ENCODE peak calls at places on chromosomes 1 and 21, in four cellular contexts. V is HCT116, T is hepatocyte, G is neural progenitor cell. P is an unnamed sample.

GRCh38 chr1:174799136-174799479 is 200.6 kb upstream of the CACYBP start:
- DNase-seq in V (no peak), T (no peak), G (no peak), P (no peak)

GRCh38 chr1:39576016-39576657 is 453 bp downstream of the PABPC4 start:
- DNase-seq in V (no peak), T (peak), G (peak), P (peak)

GRCh38 chr1:110148961-110149360 is 1.3 kb upstream of the SLC6A17 start:
- DNase-seq in V (peak), T (no peak), G (peak), P (peak)

GRCh38 chr1:179550753-179551682 is 24.7 kb downstream of the NPHS2 start:
- DNase-seq in V (no peak), T (peak), G (no peak), P (no peak)

GRCh38 chr1:6483010-6483760 is 8.3 kb downstream of the PLEKHG5 start:
- DNase-seq in V (no peak), T (no peak), G (no peak), P (no peak)

GRCh38 chr1:30383131-30383793 is 340.1 kb downstream of the MATN1 start:
- DNase-seq in V (no peak), T (no peak), G (no peak), P (no peak)

GRCh38 chr21:33325222-33326067 is 675 bp downstream of the IFNAR1 start:
- DNase-seq in V (no peak), T (peak), G (no peak), P (peak)

GRCh38 chr1:23083714-23084480 is 64.6 kb downstream of the KDM1A start:
- DNase-seq in V (no peak), T (no peak), G (no peak), P (no peak)

GRCh38 chr1:160205242-160205973 is at the start of gene PEA15:
- DNase-seq in V (peak), T (peak), G (peak), P (peak)

GRCh38 chr1:216847385-216848036 is 124.3 kb upstream of the ESRRG start:
- DNase-seq in V (no peak), T (no peak), G (no peak), P (no peak)

GRCh38 chr1:208234721-208235120 is 9.5 kb downstream of the PLXNA2 start:
- DNase-seq in V (no peak), T (no peak), G (no peak), P (no peak)

GRCh38 chr1:58773406-58773840 is 10.4 kb downstream of the JUN start:
- DNase-seq in V (no peak), T (peak), G (peak), P (no peak)

GRCh38 chr1:183339556-183340167 is 78.5 kb downstream of the NMNAT2 start:
- DNase-seq in V (no peak), T (no peak), G (no peak), P (no peak)

GRCh38 chr1:219296430-219296850 is 122.8 kb downstream of the LYPLAL1 start:
- DNase-seq in V (no peak), T (no peak), G (no peak), P (no peak)

GRCh38 chr1:229253170-229253974 is 17.5 kb upstream of the RAB4A start:
- DNase-seq in V (no peak), T (peak), G (peak), P (peak)

GRCh38 chr1:219324629-219325367 is 151.1 kb downstream of the LYPLAL1 start:
- DNase-seq in V (peak), T (no peak), G (no peak), P (no peak)

GRCh38 chr1:4139646-4140045 is 239.6 kb upstream of the C1orf174 start:
- DNase-seq in V (no peak), T (no peak), G (no peak), P (no peak)

GRCh38 chr1:18293291-18293690 is 185.7 kb downstream of the IGSF21 start:
- DNase-seq in V (no peak), T (no peak), G (no peak), P (no peak)

GRCh38 chr1:234721476-234722266 is 111.7 kb upstream of the IRF2BP2 start:
- DNase-seq in V (no peak), T (peak), G (no peak), P (no peak)

GRCh38 chr1:21703318-21703963 is 34.3 kb upstream of the RAP1GAP start:
- DNase-seq in V (peak), T (peak), G (peak), P (peak)

GRCh38 chr1:57898531-57898930 is 474.7 kb upstream of the DAB1 start:
- DNase-seq in V (no peak), T (no peak), G (peak), P (no peak)

GRCh38 chr1:182193908-182194550 is 132.5 kb upstream of the ZNF648 start:
- DNase-seq in V (no peak), T (no peak), G (no peak), P (no peak)

GRCh38 chr1:187577625-187578024 is 748.9 kb downstream of the PLA2G4A start:
- DNase-seq in V (no peak), T (no peak), G (no peak), P (no peak)

GRCh38 chr1:90339822-90340221 is 344.9 kb downstream of the ZNF326 start:
- DNase-seq in V (no peak), T (no peak), G (no peak), P (no peak)

GRCh38 chr1:16122916-16123315 is 33.0 kb downstream of the EPHA2 start:
- DNase-seq in V (no peak), T (no peak), G (no peak), P (no peak)

GRCh38 chr1:212161231-212161781 is 123.9 kb upstream of the PPP2R5A start:
- DNase-seq in V (peak), T (no peak), G (no peak), P (no peak)

GRCh38 chr1:14803002-14803789 is 204.7 kb downstream of the KAZN start:
- DNase-seq in V (no peak), T (no peak), G (no peak), P (no peak)

GRCh38 chr1:27883536-27884181 is 11.3 kb downstream of the THEMIS2 start:
- DNase-seq in V (no peak), T (no peak), G (no peak), P (no peak)

GRCh38 chr1:93666613-93667384 is 14.8 kb downstream of the BCAR3 start:
- DNase-seq in V (no peak), T (peak), G (no peak), P (peak)

GRCh38 chr1:150981177-150981804 is 801 bp upstream of the ANXA9 start:
- DNase-seq in V (no peak), T (peak), G (peak), P (peak)

GRCh38 chr1:210792703-210793102 is 341.2 kb downstream of the KCNH1 start:
- DNase-seq in V (no peak), T (peak), G (no peak), P (no peak)

GRCh38 chr21:14877581-14878228 is 187.1 kb downstream of the NRIP1 start:
- DNase-seq in V (no peak), T (peak), G (no peak), P (no peak)

GRCh38 chr1:205069371-205070125 is 14.7 kb downstream of the TMEM81 start:
- DNase-seq in V (no peak), T (no peak), G (no peak), P (no peak)

GRCh38 chr21:43188712-43189151 is 19.9 kb downstream of the CRYAA start:
- DNase-seq in V (no peak), T (no peak), G (no peak), P (no peak)

GRCh38 chr1:53731779-53732305 is 7.1 kb downstream of the GLIS1 start:
- DNase-seq in V (no peak), T (no peak), G (no peak), P (no peak)

GRCh38 chr21:15514073-15514946 is 215.5 kb upstream of the USP25 start:
- DNase-seq in V (no peak), T (peak), G (no peak), P (no peak)

GRCh38 chr1:33866286-33866685 is 2.4 kb downstream of the HMGB4 start:
- DNase-seq in V (no peak), T (peak), G (no peak), P (no peak)

DNA sequence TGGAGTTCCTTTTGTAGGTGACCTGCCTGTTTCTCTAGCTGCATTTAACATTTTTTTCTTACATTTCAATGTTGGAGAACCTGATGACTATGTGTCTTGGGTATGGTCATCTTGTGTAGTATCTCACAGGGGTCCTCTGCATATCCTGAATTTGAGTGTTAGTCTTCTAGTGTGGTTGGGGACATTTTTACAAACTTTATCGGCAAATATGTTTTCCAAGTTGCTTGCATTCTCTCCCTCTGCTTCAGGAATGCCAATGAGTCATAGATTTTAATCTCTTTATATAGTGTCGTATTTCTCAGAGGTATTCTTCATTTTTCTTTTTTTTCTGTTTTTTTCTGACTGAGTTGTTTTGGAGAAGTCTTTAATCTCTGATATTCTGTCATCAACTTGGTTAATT is 684.0 kb downstream of the NCAM2 start:
- DNase-seq in V (no peak), T (no peak), G (no peak), P (no peak)
- TF ChIP-seq EZH2phosphoT487 in V (no peak), T (no peak), G (no peak), P (no peak)

DNA sequence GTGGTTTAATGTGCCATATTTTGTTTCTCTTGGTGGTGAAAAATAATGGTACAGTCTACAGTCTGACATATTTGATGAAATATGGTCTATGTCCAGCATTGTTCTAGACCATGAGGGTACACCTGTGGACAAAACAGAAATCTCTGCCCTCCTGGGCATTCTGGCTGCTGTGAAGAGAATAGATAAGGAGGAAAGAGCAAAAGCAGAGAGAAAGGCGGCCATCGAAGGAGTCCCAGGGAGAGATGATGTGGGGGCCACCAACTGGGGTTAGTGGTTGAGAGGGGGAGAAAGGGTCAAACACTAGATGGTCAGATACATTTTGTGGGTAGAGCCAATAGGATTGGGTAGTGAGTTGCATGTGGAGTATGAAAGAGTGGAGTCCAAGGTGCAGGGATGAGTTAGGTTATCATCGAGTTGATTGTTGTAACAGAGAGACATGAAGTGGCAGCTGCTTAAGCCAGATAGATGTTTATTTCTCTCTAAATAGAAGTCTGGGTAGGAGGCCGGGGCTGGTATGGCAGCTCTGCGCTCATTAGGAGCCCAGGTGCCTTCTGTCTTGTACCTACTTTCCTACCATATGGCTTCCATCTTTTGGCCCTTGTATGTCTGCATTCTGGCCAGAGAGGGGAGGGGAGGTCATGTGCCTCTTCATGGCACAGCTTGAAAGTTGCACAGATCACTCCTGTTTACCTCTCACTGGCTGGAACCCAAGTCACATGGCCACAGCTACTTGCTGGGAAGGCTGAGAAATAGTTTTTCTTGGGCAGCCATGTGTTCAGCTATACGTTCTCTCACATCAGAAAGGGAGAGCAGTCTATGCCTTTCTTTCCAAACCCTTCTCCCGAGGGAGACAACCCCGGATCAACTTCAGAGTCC is 13.0 kb downstream of the UBE4B start:
- DNase-seq in V (no peak), T (peak), G (no peak), P (no peak)
- TF ChIP-seq EZH2phosphoT487 in V (no peak), T (no peak), G (no peak), P (no peak)

GRCh38 chr1:48999321-48999720 is 222.6 kb upstream of the BEND5 start:
- DNase-seq in V (no peak), T (no peak), G (no peak), P (no peak)

DNA sequence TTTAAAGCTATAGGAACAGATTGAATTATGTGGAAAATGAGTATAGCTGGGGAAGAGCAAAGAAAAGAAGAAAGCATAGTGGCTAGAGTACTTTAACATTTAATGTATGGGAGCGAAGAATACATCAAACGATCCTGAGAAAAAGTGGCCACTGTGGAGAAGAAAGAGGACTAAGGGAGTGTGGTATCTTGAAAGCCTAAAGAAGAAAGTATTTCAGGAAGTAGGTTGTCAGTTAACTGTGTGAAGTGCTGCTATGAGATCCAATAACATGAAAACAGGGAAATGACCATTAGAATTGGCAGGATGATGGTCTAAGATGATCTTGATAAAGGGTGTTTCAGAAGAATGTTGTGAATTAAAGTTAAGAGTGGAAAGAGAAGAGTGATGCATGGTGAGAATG is 219.6 kb upstream of the BEND5 start:
- DNase-seq in V (no peak), T (no peak), G (no peak), P (no peak)
- TF ChIP-seq EZH2phosphoT487 in V (no peak), T (no peak), G (no peak), P (no peak)

GRCh38 chr1:113433177-113433576 is 42.9 kb downstream of the MAGI3 start:
- DNase-seq in V (no peak), T (no peak), G (no peak), P (no peak)
- TF ChIP-seq EZH2phosphoT487 in V (no peak), T (no peak), G (no peak), P (no peak)

DNA sequence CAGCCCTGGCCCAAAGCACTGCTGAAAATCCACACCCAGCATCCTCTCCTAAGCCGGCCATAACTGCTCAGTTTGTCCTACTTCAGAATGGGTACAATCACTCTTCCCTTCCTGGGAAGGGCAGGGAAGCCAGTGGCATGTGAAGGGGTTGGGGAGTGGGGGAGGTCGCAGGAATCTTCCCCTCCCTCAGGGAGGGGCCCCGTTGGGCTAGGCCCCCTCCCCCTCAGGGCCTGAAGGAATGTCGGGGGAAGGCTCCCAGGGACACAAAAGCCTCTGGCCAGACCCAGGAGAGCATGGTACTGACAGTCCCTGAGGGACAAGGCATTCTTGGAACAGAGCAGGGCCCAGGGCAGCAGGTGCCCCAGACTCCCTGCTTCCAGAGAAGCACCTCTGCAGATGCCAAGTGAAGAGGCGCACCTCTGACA is 1.2 kb downstream of the ELOVL1 start:
- DNase-seq in V (no peak), T (peak), G (peak), P (peak)
- TF ChIP-seq EZH2phosphoT487 in V (no peak), T (no peak), G (no peak), P (no peak)

GRCh38 chr1:156870734-156871133 is 10.1 kb downstream of the NTRK1 start:
- DNase-seq in V (no peak), T (no peak), G (no peak), P (no peak)
- TF ChIP-seq EZH2phosphoT487 in V (no peak), T (no peak), G (no peak), P (no peak)

DNA sequence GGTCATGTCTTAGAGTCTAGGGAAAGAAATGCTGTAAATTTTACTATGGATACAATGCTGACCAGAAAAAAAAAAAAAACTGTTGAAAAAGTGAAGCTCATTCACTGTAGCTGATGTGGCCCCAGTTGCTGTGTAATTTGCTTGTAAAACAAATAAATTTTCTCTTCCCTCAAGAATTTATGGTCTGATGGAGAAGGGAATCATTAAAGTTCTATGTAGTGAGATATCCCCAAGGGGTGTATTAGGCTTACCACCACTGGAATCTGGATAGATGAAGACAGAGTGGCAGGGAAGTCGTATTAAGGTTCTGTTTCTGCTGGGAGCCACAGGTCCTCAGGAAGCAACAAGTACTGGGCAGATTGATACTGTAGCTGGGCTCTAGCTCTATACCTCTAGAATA is 860.0 kb downstream of the LTN1 start:
- DNase-seq in V (no peak), T (no peak), G (no peak), P (no peak)
- TF ChIP-seq EZH2phosphoT487 in V (no peak), T (no peak), G (no peak), P (no peak)

DNA sequence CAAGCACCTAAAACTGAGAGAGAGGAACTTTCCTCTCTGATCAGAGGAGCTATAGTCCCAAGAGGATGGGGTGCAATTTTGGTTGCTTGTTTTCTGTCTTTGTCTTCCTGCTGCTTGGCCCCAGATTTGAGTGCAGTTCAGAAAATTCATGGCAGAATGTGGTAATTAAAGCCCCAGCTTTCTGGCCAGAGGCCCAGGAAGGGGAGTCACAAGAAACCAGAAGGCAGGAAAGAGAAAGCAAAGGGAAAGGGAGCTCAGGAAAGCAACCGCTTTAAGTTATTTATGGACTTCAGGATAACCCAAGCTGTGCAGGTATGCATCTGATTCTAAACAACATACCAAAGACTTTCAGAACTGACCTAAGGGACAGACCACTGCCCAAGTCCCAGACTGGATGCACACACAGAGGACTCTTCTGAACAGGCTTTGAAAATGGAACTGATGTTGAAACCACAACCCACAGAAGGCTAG is 88.8 kb downstream of the ST3GAL3 start:
- DNase-seq in V (no peak), T (no peak), G (no peak), P (no peak)
- TF ChIP-seq EZH2phosphoT487 in V (no peak), T (no peak), G (no peak), P (no peak)

GRCh38 chr1:66984491-66984890 is 59.7 kb downstream of the MIER1 start:
- DNase-seq in V (no peak), T (no peak), G (no peak), P (no peak)
- TF ChIP-seq EZH2phosphoT487 in V (no peak), T (no peak), G (no peak), P (no peak)

GRCh38 chr21:22961248-22961647 is 1963.0 kb downstream of the NCAM2 start:
- DNase-seq in V (no peak), T (no peak), G (no peak), P (no peak)
- TF ChIP-seq EZH2phosphoT487 in V (no peak), T (no peak), G (no peak), P (no peak)